ENCODE peak calls at places on chromosomes 4 and X, in four cellular contexts. N is GM12878, H is SK-N-SH, D is K562. C is an unnamed sample.

GRCh38 chr4:154010377-154010776 is 221.5 kb upstream of the SFRP2 start:
- DNase-seq in N (no peak), H (no peak), D (no peak), C (no peak)

GRCh38 chr4:52870225-52870624 is 8.1 kb downstream of the RASL11B start:
- DNase-seq in N (no peak), H (no peak), D (no peak), C (no peak)

GRCh38 chrX:140815868-140816267 is 106.3 kb downstream of the LINC00632 start:
- DNase-seq in N (no peak), H (no peak), D (no peak), C (peak; percentile 36)

GRCh38 chrX:74422576-74423288 is 1.4 kb downstream of the SLC16A2 start:
- DNase-seq in N (no peak), H (peak; percentile 76), D (no peak), C (no peak)

GRCh38 chr4:183443609-183444148 is 757 bp upstream of the CDKN2AIP start:
- DNase-seq in N (no peak), H (no peak), D (no peak), C (no peak)

GRCh38 chrX:56498756-56499155 is 64.7 kb upstream of the UBQLN2 start:
- DNase-seq in N (no peak), H (no peak), D (no peak), C (no peak)

GRCh38 chrX:124209792-124210576 is 122.5 kb upstream of the TEX13D start:
- DNase-seq in N (no peak), H (no peak), D (no peak), C (no peak)

GRCh38 chrX:121150217-121150616 is 102.8 kb downstream of the GLUD2 start:
- DNase-seq in N (no peak), H (no peak), D (no peak), C (no peak)

GRCh38 chr4:151674804-151675290 is 86.0 kb downstream of the GATB start:
- DNase-seq in N (no peak), H (peak; percentile 90), D (no peak), C (no peak)

GRCh38 chr4:125519376-125520171 is 204.8 kb downstream of the FAT4 start:
- DNase-seq in N (no peak), H (no peak), D (no peak), C (no peak)

GRCh38 chrX:71245159-71245558 is 8.8 kb downstream of the ZMYM3 start:
- DNase-seq in N (no peak), H (no peak), D (no peak), C (no peak)

GRCh38 chr4:183591301-183591700 is 67.7 kb downstream of the RWDD4 start:
- DNase-seq in N (no peak), H (no peak), D (no peak), C (no peak)

GRCh38 chr4:153509724-153510123 is 43.6 kb downstream of the TMEM131L start:
- DNase-seq in N (no peak), H (no peak), D (no peak), C (no peak)

GRCh38 chr4:185257694-185258093 is 48.3 kb downstream of the SNX25 start:
- DNase-seq in N (no peak), H (no peak), D (no peak), C (no peak)

GRCh38 chr4:185846550-185847210 is 34.7 kb upstream of the SORBS2 start:
- DNase-seq in N (no peak), H (peak; percentile 60), D (no peak), C (no peak)

GRCh38 chr4:143399113-143399949 is 62.7 kb downstream of the GAB1 start:
- DNase-seq in N (no peak), H (peak; percentile 27), D (peak; percentile 26), C (no peak)

GRCh38 chr4:156362581-156362980 is 408.9 kb upstream of the CTSO start:
- DNase-seq in N (no peak), H (no peak), D (no peak), C (no peak)

GRCh38 chr4:85402371-85402770 is 72.6 kb upstream of the ARHGAP24 start:
- DNase-seq in N (no peak), H (no peak), D (no peak), C (no peak)

GRCh38 chr4:184453402-184454160 is 20.8 kb downstream of the IRF2 start:
- DNase-seq in N (no peak), H (no peak), D (no peak), C (peak; percentile 45)

GRCh38 chr4:1784395-1784788 is 8.7 kb upstream of the FGFR3 start:
- DNase-seq in N (no peak), H (no peak), D (no peak), C (no peak)

GRCh38 chr4:73970945-73971344 is 10.9 kb downstream of the PF4 start:
- DNase-seq in N (no peak), H (no peak), D (no peak), C (no peak)
- TF ChIP-seq JUND in N (no peak), H (no peak), D (no peak), C (no peak)

GRCh38 chrX:18855919-18856644 is 127.8 kb downstream of the PHKA2 start:
- DNase-seq in N (peak; percentile 90), H (no peak), D (no peak), C (no peak)
- TF ChIP-seq JUND in N (no peak), H (no peak), D (no peak), C (no peak)

GRCh38 chr4:18390655-18391369 is 369.3 kb upstream of the LCORL start:
- DNase-seq in N (no peak), H (no peak), D (no peak), C (no peak)
- TF ChIP-seq JUND in N (no peak), H (no peak), D (no peak), C (no peak)

GRCh38 chrX:106734827-106735226 is 8.3 kb downstream of the RNF128 start:
- DNase-seq in N (no peak), H (no peak), D (no peak), C (no peak)

GRCh38 chrX:106726485-106727437 is at the start of gene RNF128:
- DNase-seq in N (no peak), H (peak; percentile 12), D (no peak), C (peak; percentile 77)

GRCh38 chrX:106728337-106728736 is 1.8 kb downstream of the RNF128 start:
- DNase-seq in N (no peak), H (no peak), D (no peak), C (no peak)

GRCh38 chrX:106730385-106730784 is 3.9 kb downstream of the RNF128 start:
- DNase-seq in N (no peak), H (no peak), D (no peak), C (no peak)

DNA sequence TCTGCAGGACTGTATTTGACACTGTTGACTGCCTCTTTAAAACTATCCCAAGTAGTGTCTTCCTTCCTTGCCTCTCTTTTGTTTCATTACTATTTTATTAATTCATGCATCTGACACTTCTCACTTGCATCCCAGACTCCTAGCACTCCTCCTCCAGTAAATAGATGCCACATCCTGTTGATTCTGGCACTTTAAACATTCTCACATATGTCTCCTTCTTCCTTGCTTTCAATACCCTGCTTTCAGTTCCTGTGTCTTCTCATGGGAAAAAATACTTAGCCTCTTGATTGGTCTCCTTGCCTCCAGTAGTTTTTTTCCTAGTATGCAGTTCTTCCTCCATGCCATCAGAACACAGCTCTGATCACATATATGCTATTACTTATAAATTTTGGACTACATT is 5.1 kb downstream of the RNF128 start:
- DNase-seq in N (no peak), H (no peak), D (no peak), C (no peak)
- TF ChIP-seq JUND in N (no peak), H (no peak), D (no peak), C (no peak)